ENCODE peak calls at places on chromosomes 16 and 17, in six cellular contexts. A, B, E, D, X and H are unnamed samples.

GRCh38 chr17:41800601-41801373 is 11.0 kb downstream of the P3H4 start:
- DNase-seq in D (no peak), E (peak; percentile 44), X (no peak), B (peak; percentile 15), A (no peak), H (no peak)

GRCh38 chr16:87201052-87201451 is 116.1 kb downstream of the C16orf95 start:
- DNase-seq in D (no peak), X (no peak), E (peak; percentile 99), B (no peak), A (no peak), H (peak; percentile 99)

GRCh38 chr16:2857451-2858244 is at the start of gene PRSS22:
- DNase-seq in D (no peak), E (no peak), B (no peak), X (no peak), A (no peak), H (no peak)

GRCh38 chr17:63842173-63842539 is 329 bp downstream of the SMARCD2 start:
- DNase-seq in D (no peak), E (no peak), B (no peak), X (no peak), A (peak; percentile 44), H (no peak)

GRCh38 chr17:82257473-82257872 is 16.0 kb downstream of the CSNK1D start:
- DNase-seq in E (peak; percentile 43), X (peak; percentile 40), A (peak; percentile 61), D (peak; percentile 51), B (no peak), H (peak; percentile 55)

GRCh38 chr16:546909-547770 is 13.1 kb upstream of the PRR35 start:
- DNase-seq in E (no peak), X (peak; percentile 50), D (no peak), A (peak; percentile 56), B (peak; percentile 44), H (no peak)

GRCh38 chr17:78737332-78737731 is 44.7 kb downstream of the CYTH1 start:
- DNase-seq in E (peak; percentile 62), B (no peak), D (no peak), A (no peak), X (no peak), H (no peak)

GRCh38 chr16:83351846-83352245 is 455.9 kb upstream of the HSBP1 start:
- DNase-seq in X (no peak), A (no peak), D (no peak), E (peak; percentile 38), B (no peak), H (peak; percentile 41)

GRCh38 chr17:50443492-50444051 is 17.6 kb downstream of the ACSF2 start:
- DNase-seq in A (no peak), B (no peak), E (peak; percentile 27), D (no peak), X (no peak), H (no peak)

GRCh38 chr16:69721441-69721957 is 4.9 kb downstream of the NQO1 start:
- DNase-seq in E (no peak), D (no peak), B (no peak), A (no peak), X (no peak), H (no peak)

GRCh38 chr17:39144414-39144813 is 7.0 kb downstream of the PLXDC1 start:
- DNase-seq in D (no peak), A (no peak), E (peak; percentile 92), X (no peak), B (no peak), H (no peak)

GRCh38 chr16:2955438-2955778 is 8.7 kb upstream of the KREMEN2 start:
- DNase-seq in B (no peak), A (no peak), X (no peak), D (no peak), E (no peak), H (no peak)

GRCh38 chr17:41594363-41594915 is 7.7 kb upstream of the KRT14 start:
- DNase-seq in A (no peak), E (no peak), B (no peak), X (no peak), D (no peak), H (no peak)

GRCh38 chr16:78538919-78539318 is 439.5 kb downstream of the WWOX start:
- DNase-seq in E (no peak), A (no peak), B (no peak), D (no peak), X (no peak), H (no peak)

GRCh38 chr17:48608494-48608834 is 2.4 kb downstream of the HOXB7 start:
- DNase-seq in D (no peak), B (no peak), X (no peak), E (no peak), A (no peak), H (no peak)

GRCh38 chr17:77318021-77318420 is 177.3 kb downstream of the SEC14L1 start:
- DNase-seq in B (no peak), D (no peak), A (no peak), E (no peak), X (no peak), H (no peak)

GRCh38 chr16:29995330-29995910 is at the start of gene HIRIP3:
- DNase-seq in E (peak; percentile 80), D (peak; percentile 80), A (peak; percentile 84), B (peak; percentile 90), X (peak; percentile 83), H (peak; percentile 60)

GRCh38 chr16:84656557-84657130 is 8.3 kb downstream of the KLHL36 start:
- DNase-seq in A (no peak), E (no peak), D (no peak), B (no peak), X (no peak), H (no peak)

GRCh38 chr17:50583636-50584035 is 23.1 kb downstream of the CACNA1G start:
- DNase-seq in X (no peak), A (no peak), E (no peak), B (no peak), D (no peak), H (no peak)

GRCh38 chr16:87062569-87063442 is 254.4 kb downstream of the C16orf95 start:
- DNase-seq in D (peak; percentile 22), E (peak; percentile 79), B (peak; percentile 47), X (no peak), A (peak; percentile 54), H (peak; percentile 63)

GRCh38 chr16:66547101-66547989 is 2.6 kb downstream of the TK2 start:
- DNase-seq in E (no peak), X (no peak), D (no peak), B (no peak), A (no peak), H (no peak)

GRCh38 chr17:41655611-41656111 is 31.3 kb upstream of the KRT17 start:
- DNase-seq in A (no peak), X (no peak), B (no peak), E (no peak), D (no peak), H (no peak)

GRCh38 chr17:57823469-57824401 is 26.1 kb downstream of the MRPS23 start:
- DNase-seq in D (no peak), X (no peak), A (no peak), E (peak; percentile 6), B (no peak), H (no peak)

GRCh38 chr17:29855686-29856085 is 74.3 kb downstream of the SSH2 start:
- DNase-seq in X (no peak), A (no peak), E (peak; percentile 79), B (no peak), D (no peak), H (peak; percentile 39)

GRCh38 chr16:90020260-90020837 is 1.1 kb upstream of the DBNDD1 start:
- DNase-seq in X (no peak), B (no peak), D (no peak), A (no peak), E (no peak), H (no peak)

GRCh38 chr17:1108560-1108809 is 71.3 kb downstream of the ABR start:
- DNase-seq in E (no peak), X (no peak), B (no peak), D (no peak), A (no peak), H (no peak)

GRCh38 chr17:4406386-4406785 is 27.4 kb upstream of the SPNS3 start:
- DNase-seq in B (no peak), D (no peak), A (no peak), E (no peak), X (no peak), H (no peak)

GRCh38 chr16:74896389-74897370 is 88.2 kb downstream of the WDR59 start:
- DNase-seq in E (peak; percentile 42), B (no peak), D (no peak), A (no peak), X (no peak), H (peak; percentile 53)

GRCh38 chr17:700504-701094 is 14.0 kb downstream of the VPS53 start:
- DNase-seq in E (peak; percentile 63), D (no peak), B (peak; percentile 27), A (no peak), X (no peak), H (no peak)

GRCh38 chr16:25730396-25730795 is 38.6 kb downstream of the HS3ST4 start:
- DNase-seq in A (no peak), X (no peak), E (no peak), D (no peak), B (no peak), H (no peak)

GRCh38 chr16:839643-840408 is 39.3 kb upstream of the GNG13 start:
- DNase-seq in X (no peak), E (no peak), A (no peak), D (no peak), B (no peak), H (no peak)

GRCh38 chr16:23836404-23837291 is 865 bp downstream of the PRKCB start:
- DNase-seq in X (peak; percentile 39), A (peak; percentile 41), B (peak; percentile 50), D (peak; percentile 37), E (no peak), H (no peak)